ENCODE peak calls at places on chromosomes 12 and 14, in four cellular contexts. One of them, this sample, is unnamed.
A peak's percentile ranks its signal among the peaks of the same experiment; 100 is the strongest.

GRCh38 chr14:72662213-72662612 is 231.7 kb downstream of the DPF3 start:
- DNase-seq in H9: no peak
- DNase-seq in mammary epithelial cell: no peak
- DNase-seq in left ventricle myocardium inferior: no peak
- DNase-seq in this sample: no peak

GRCh38 chr12:1429980-1430379 is 164.4 kb downstream of the FBXL14 start:
- DNase-seq in H9: no peak
- DNase-seq in mammary epithelial cell: peak; percentile 52
- DNase-seq in left ventricle myocardium inferior: no peak
- DNase-seq in this sample: no peak

GRCh38 chr12:75910452-75910722 is 121.2 kb downstream of the PHLDA1 start:
- DNase-seq in left ventricle myocardium inferior: no peak
- DNase-seq in mammary epithelial cell: no peak
- DNase-seq in H9: no peak
- DNase-seq in this sample: no peak

GRCh38 chr12:11810160-11810559 is 160.7 kb downstream of the ETV6 start:
- DNase-seq in mammary epithelial cell: no peak
- DNase-seq in H9: no peak
- DNase-seq in left ventricle myocardium inferior: no peak
- DNase-seq in this sample: no peak

GRCh38 chr14:23056257-23056955 is 914 bp downstream of the CDH24 start:
- DNase-seq in H9: peak; percentile 87
- DNase-seq in mammary epithelial cell: peak; percentile 57
- DNase-seq in left ventricle myocardium inferior: peak; percentile 59
- DNase-seq in this sample: peak; percentile 29

GRCh38 chr12:86523844-86524243 is 267.7 kb upstream of the MGAT4C start:
- DNase-seq in mammary epithelial cell: no peak
- DNase-seq in left ventricle myocardium inferior: no peak
- DNase-seq in H9: no peak
- DNase-seq in this sample: no peak

GRCh38 chr12:111425655-111426054 is 19.9 kb downstream of the SH2B3 start:
- DNase-seq in mammary epithelial cell: no peak
- DNase-seq in left ventricle myocardium inferior: no peak
- DNase-seq in H9: no peak
- DNase-seq in this sample: no peak

GRCh38 chr14:85572845-85573244 is 42.9 kb downstream of the FLRT2 start:
- DNase-seq in left ventricle myocardium inferior: no peak
- DNase-seq in H9: no peak
- DNase-seq in mammary epithelial cell: peak; percentile 87
- DNase-seq in this sample: no peak

GRCh38 chr14:90785474-90785873 is 30.8 kb downstream of the TTC7B start:
- DNase-seq in H9: peak; percentile 63
- DNase-seq in left ventricle myocardium inferior: no peak
- DNase-seq in mammary epithelial cell: no peak
- DNase-seq in this sample: no peak

GRCh38 chr12:33156042-33156441 is 259.5 kb upstream of the PKP2 start:
- DNase-seq in left ventricle myocardium inferior: no peak
- DNase-seq in H9: no peak
- DNase-seq in mammary epithelial cell: no peak
- DNase-seq in this sample: no peak
- TF ChIP-seq CTCF in left ventricle myocardium inferior: no peak
- TF ChIP-seq CTCF in H9: no peak
- TF ChIP-seq CTCF in mammary epithelial cell: no peak
- TF ChIP-seq CTCF in this sample: no peak

GRCh38 chr14:62168564-62169155 is 406.4 kb downstream of the SNAPC1 start:
- DNase-seq in H9: no peak
- DNase-seq in mammary epithelial cell: no peak
- DNase-seq in left ventricle myocardium inferior: no peak
- DNase-seq in this sample: no peak
- TF ChIP-seq CTCF in H9: peak; percentile 55
- TF ChIP-seq CTCF in mammary epithelial cell: peak; percentile 4
- TF ChIP-seq CTCF in left ventricle myocardium inferior: no peak
- TF ChIP-seq CTCF in this sample: no peak

GRCh38 chr12:19402743-19403400 is 36.4 kb upstream of the AEBP2 start:
- DNase-seq in left ventricle myocardium inferior: peak; percentile 40
- DNase-seq in H9: no peak
- DNase-seq in mammary epithelial cell: peak; percentile 21
- DNase-seq in this sample: peak; percentile 17
- TF ChIP-seq CTCF in left ventricle myocardium inferior: no peak
- TF ChIP-seq CTCF in H9: no peak
- TF ChIP-seq CTCF in mammary epithelial cell: no peak
- TF ChIP-seq CTCF in this sample: no peak

DNA sequence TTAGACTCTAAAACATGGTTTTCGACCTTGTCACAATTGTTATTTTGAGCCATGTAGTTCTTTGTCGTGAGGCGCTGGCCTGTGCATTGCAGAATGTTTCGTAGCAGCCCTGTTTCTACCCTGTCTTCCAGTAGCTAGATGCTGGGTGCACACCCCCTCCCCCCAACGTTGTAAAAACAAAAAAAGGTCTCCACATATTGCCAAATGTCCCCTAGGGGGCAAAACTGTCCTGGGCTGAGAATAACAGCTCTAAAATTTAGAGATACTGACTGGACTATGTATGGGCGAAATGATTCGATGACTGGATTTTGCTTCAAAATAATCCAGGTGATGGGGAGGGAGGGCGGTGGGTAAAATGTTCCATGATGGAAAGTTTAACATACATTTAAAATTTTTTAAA is 126.1 kb upstream of the FUT8 start:
- DNase-seq in mammary epithelial cell: no peak
- DNase-seq in left ventricle myocardium inferior: no peak
- DNase-seq in H9: no peak
- DNase-seq in this sample: no peak
- TF ChIP-seq CTCF in mammary epithelial cell: no peak
- TF ChIP-seq CTCF in left ventricle myocardium inferior: no peak
- TF ChIP-seq CTCF in H9: peak; percentile 49
- TF ChIP-seq CTCF in this sample: no peak

GRCh38 chr12:51521554-51522276 is 69.3 kb upstream of the SCN8A start:
- DNase-seq in H9: no peak
- DNase-seq in left ventricle myocardium inferior: no peak
- DNase-seq in mammary epithelial cell: no peak
- DNase-seq in this sample: no peak
- TF ChIP-seq CTCF in H9: peak; percentile 23
- TF ChIP-seq CTCF in left ventricle myocardium inferior: peak; percentile 11
- TF ChIP-seq CTCF in mammary epithelial cell: no peak
- TF ChIP-seq CTCF in this sample: no peak

GRCh38 chr14:69612759-69613145 is 1.4 kb downstream of the SUSD6 start:
- DNase-seq in left ventricle myocardium inferior: no peak
- DNase-seq in mammary epithelial cell: peak; percentile 76
- DNase-seq in H9: no peak
- DNase-seq in this sample: no peak
- TF ChIP-seq CTCF in left ventricle myocardium inferior: peak; percentile 26
- TF ChIP-seq CTCF in mammary epithelial cell: peak; percentile 13
- TF ChIP-seq CTCF in H9: peak; percentile 35
- TF ChIP-seq CTCF in this sample: no peak

GRCh38 chr12:62435337-62436163 is 31.1 kb upstream of the MON2 start:
- DNase-seq in H9: peak; percentile 88
- DNase-seq in left ventricle myocardium inferior: peak; percentile 18
- DNase-seq in mammary epithelial cell: peak; percentile 40
- DNase-seq in this sample: no peak

GRCh38 chr12:62429457-62429856 is 37.2 kb upstream of the MON2 start:
- DNase-seq in left ventricle myocardium inferior: no peak
- DNase-seq in mammary epithelial cell: no peak
- DNase-seq in H9: no peak
- DNase-seq in this sample: no peak

GRCh38 chr12:62438098-62438692 is 28.4 kb upstream of the MON2 start:
- DNase-seq in H9: no peak
- DNase-seq in mammary epithelial cell: peak; percentile 24
- DNase-seq in left ventricle myocardium inferior: no peak
- DNase-seq in this sample: no peak

GRCh38 chr12:62436164-62436503 is 30.5 kb upstream of the MON2 start:
- DNase-seq in H9: no peak
- DNase-seq in left ventricle myocardium inferior: no peak
- DNase-seq in mammary epithelial cell: no peak
- DNase-seq in this sample: no peak

DNA sequence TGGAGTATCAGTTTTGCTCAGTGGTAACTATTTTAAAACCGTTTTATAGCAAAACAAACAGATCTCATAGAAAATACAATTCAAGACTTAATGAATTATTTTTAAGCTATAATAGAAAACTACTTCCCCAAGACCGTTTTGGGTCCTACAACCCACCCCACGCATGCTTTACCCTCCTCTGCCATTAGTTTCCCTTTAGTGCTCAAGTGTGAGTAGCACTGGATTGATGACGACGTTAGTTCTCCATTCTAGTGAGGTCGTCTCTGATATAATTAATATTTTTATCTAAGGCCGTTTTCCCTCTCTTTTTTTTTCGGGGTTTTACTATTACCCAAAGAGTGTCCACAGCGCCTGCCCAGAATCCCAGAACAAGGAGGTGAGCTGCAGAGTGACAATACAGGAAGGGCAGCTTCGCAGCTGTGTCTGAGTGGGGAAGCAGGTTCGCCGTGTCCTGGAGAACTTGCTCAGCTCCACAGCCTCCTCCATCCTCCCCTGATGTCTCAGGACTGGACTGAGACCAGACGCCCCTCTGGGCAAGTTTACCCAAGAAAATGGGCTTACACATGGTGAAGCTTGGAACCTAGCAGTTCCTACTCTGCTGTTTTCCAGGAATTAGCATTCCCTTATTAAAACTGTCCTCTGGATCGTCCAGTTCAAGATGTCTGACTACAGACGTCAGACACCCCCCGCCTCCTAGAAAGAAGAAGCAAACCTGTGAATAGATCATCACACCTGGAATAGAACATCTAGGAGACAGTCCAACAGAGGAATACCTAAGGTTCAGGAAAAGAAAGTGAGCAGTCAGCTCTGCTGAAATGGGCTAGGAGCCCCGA is 31.9 kb upstream of the MON2 start:
- DNase-seq in mammary epithelial cell: no peak
- DNase-seq in left ventricle myocardium inferior: no peak
- DNase-seq in H9: no peak
- DNase-seq in this sample: no peak
- TF ChIP-seq CTCF in mammary epithelial cell: no peak
- TF ChIP-seq CTCF in left ventricle myocardium inferior: no peak
- TF ChIP-seq CTCF in H9: no peak
- TF ChIP-seq CTCF in this sample: no peak

GRCh38 chr12:17302001-17302400 is 696.0 kb upstream of the LMO3 start:
- DNase-seq in H9: no peak
- DNase-seq in left ventricle myocardium inferior: no peak
- DNase-seq in mammary epithelial cell: no peak
- DNase-seq in this sample: no peak

GRCh38 chr12:17301544-17301943 is 695.6 kb upstream of the LMO3 start:
- DNase-seq in left ventricle myocardium inferior: no peak
- DNase-seq in H9: no peak
- DNase-seq in mammary epithelial cell: no peak
- DNase-seq in this sample: no peak

GRCh38 chr12:17296882-17297281 is 690.9 kb upstream of the LMO3 start:
- DNase-seq in mammary epithelial cell: no peak
- DNase-seq in H9: no peak
- DNase-seq in left ventricle myocardium inferior: no peak
- DNase-seq in this sample: no peak
- TF ChIP-seq CTCF in mammary epithelial cell: no peak
- TF ChIP-seq CTCF in H9: no peak
- TF ChIP-seq CTCF in left ventricle myocardium inferior: no peak
- TF ChIP-seq CTCF in this sample: no peak

DNA sequence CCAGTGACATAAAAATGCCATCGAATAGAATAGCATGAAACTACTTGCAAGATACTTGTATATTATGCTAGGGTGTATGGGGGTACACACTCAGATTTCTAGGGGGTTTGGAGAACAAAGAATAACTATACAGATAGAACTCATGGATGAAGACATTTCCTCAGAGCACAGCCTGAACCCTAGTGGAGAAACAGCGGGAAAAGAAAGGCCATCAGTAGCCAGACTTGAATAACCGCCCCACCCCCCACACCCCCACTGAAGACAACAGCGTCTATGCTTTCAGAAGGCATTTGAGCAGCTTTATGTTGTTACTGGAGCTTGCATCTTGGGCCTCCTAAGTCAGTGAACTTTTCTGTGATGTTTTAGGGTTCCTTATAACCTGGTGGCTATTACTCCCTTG is 425.9 kb downstream of the NPAS3 start:
- DNase-seq in H9: no peak
- DNase-seq in mammary epithelial cell: no peak
- DNase-seq in left ventricle myocardium inferior: no peak
- DNase-seq in this sample: no peak
- TF ChIP-seq CTCF in H9: no peak
- TF ChIP-seq CTCF in mammary epithelial cell: no peak
- TF ChIP-seq CTCF in left ventricle myocardium inferior: no peak
- TF ChIP-seq CTCF in this sample: no peak

GRCh38 chr14:73789996-73790581 is 61.5 kb upstream of the PTGR2 start:
- DNase-seq in mammary epithelial cell: peak; percentile 95
- DNase-seq in left ventricle myocardium inferior: peak; percentile 63
- DNase-seq in H9: no peak
- DNase-seq in this sample: peak; percentile 55
- TF ChIP-seq CTCF in mammary epithelial cell: no peak
- TF ChIP-seq CTCF in left ventricle myocardium inferior: no peak
- TF ChIP-seq CTCF in H9: no peak
- TF ChIP-seq CTCF in this sample: no peak